ENCODE peak calls at places on chromosomes 4 and X, in ten cellular contexts. F is upper lobe of right lung; O is left ventricle myocardium inferior; D is lung; B is brain microvascular endothelial cell; S is PC-9; W is GM12878; L is body of pancreas; I is right lobe of liver; X is effector memory CD4-positive, alpha-beta T cell. Y is an unnamed sample.

GRCh38 chr4:164508836-164509235 is 245.1 kb upstream of the SMIM31 start:
- DNase-seq in F (no peak), O (no peak), D (no peak), B (no peak), S (no peak), W (no peak), L (no peak), I (no peak), X (no peak), Y (no peak)

GRCh38 chrX:41889317-41890025 is 33.9 kb downstream of the CASK start:
- DNase-seq in F (no peak), O (no peak), D (no peak), B (no peak), S (peak), W (no peak), L (no peak), I (no peak), X (no peak), Y (no peak)

GRCh38 chrX:74160816-74161215 is 143.2 kb upstream of the ZCCHC13 start:
- DNase-seq in F (no peak), O (no peak), D (no peak), B (no peak), S (no peak), W (no peak), L (no peak), I (no peak), X (no peak), Y (no peak)

GRCh38 chrX:3175659-3176438 is 134.6 kb downstream of the ARSF start:
- DNase-seq in F (no peak), O (no peak), D (no peak), B (no peak), S (no peak), W (no peak), L (no peak), I (no peak), X (no peak), Y (no peak)

GRCh38 chr4:105714071-105714521 is 5.5 kb downstream of the GSTCD start:
- DNase-seq in F (no peak), O (no peak), D (no peak), B (peak), S (no peak), W (no peak), L (no peak), I (no peak), X (no peak), Y (no peak)

GRCh38 chrX:20029728-20030127 is 38.9 kb upstream of the BCLAF3 start:
- DNase-seq in F (no peak), O (no peak), D (no peak), B (no peak), S (peak), W (peak), L (peak), I (peak), X (no peak), Y (no peak)

GRCh38 chr4:76546282-76547166 is 111.5 kb downstream of the SHROOM3 start:
- DNase-seq in F (no peak), O (no peak), D (no peak), B (peak), S (peak), W (no peak), L (peak), I (peak), X (no peak), Y (no peak)

GRCh38 chrX:102976290-102976689 is 39.2 kb downstream of the RAB40AL start:
- DNase-seq in F (no peak), O (no peak), D (no peak), B (no peak), S (no peak), W (no peak), L (no peak), I (no peak), X (no peak), Y (no peak)

GRCh38 chr4:184671101-184671500 is 21.6 kb downstream of the PRIMPOL start:
- DNase-seq in F (no peak), O (no peak), D (no peak), B (no peak), S (no peak), W (no peak), L (no peak), I (no peak), X (no peak), Y (no peak)

GRCh38 chr4:91502365-91502764 is 801.4 kb upstream of the GRID2 start:
- DNase-seq in F (no peak), O (no peak), D (no peak), B (no peak), S (no peak), W (no peak), L (no peak), I (no peak), X (no peak), Y (no peak)

GRCh38 chrX:48677456-48678030 is 6.1 kb upstream of the WAS start:
- DNase-seq in F (no peak), O (no peak), D (no peak), B (no peak), S (no peak), W (no peak), L (no peak), I (peak), X (no peak), Y (no peak)

GRCh38 chr4:123546661-123547060 is 150.1 kb downstream of the SPRY1 start:
- DNase-seq in F (no peak), O (no peak), D (no peak), B (no peak), S (no peak), W (no peak), L (peak), I (no peak), X (no peak), Y (no peak)

GRCh38 chr4:147136308-147136707 is 190.6 kb upstream of the TTC29 start:
- DNase-seq in F (no peak), O (peak), D (no peak), B (peak), S (no peak), W (no peak), L (no peak), I (no peak), X (no peak), Y (no peak)

GRCh38 chr4:126799471-126799870 is 833.3 kb upstream of the INTU start:
- DNase-seq in F (no peak), O (no peak), D (no peak), B (no peak), S (no peak), W (no peak), L (no peak), I (no peak), X (no peak), Y (no peak)

GRCh38 chr4:74608151-74608949 is 163.4 kb downstream of the AREG start:
- DNase-seq in F (no peak), O (no peak), D (no peak), B (no peak), S (no peak), W (no peak), L (peak), I (no peak), X (no peak), Y (no peak)

GRCh38 chr4:158169516-158169915 is 3.3 kb downstream of the GASK1B start:
- DNase-seq in F (no peak), O (no peak), D (no peak), B (no peak), S (no peak), W (no peak), L (no peak), I (no peak), X (no peak), Y (no peak)
- H3K27ac ChIP-seq in F (peak), O (peak), D (no peak), B (no peak), S (no peak), W (no peak), L (peak), I (peak), X (no peak), Y (no peak)

GRCh38 chrX:72712094-72712755 is 1.9 kb downstream of the PHKA1 start:
- DNase-seq in F (no peak), O (no peak), D (no peak), B (peak), S (no peak), W (no peak), L (no peak), I (no peak), X (no peak), Y (peak)
- H3K27ac ChIP-seq in F (no peak), O (peak), D (no peak), B (no peak), S (peak), W (no peak), L (no peak), I (no peak), X (no peak), Y (no peak)

GRCh38 chr4:7067523-7068278 is at the start of gene GRPEL1:
- DNase-seq in F (peak), O (peak), D (peak), B (peak), S (peak), W (peak), L (peak), I (peak), X (peak), Y (peak)

GRCh38 chr4:7070729-7071511 is 3.1 kb upstream of the GRPEL1 start:
- DNase-seq in F (peak), O (peak), D (peak), B (peak), S (peak), W (peak), L (peak), I (peak), X (peak), Y (peak)

GRCh38 chr4:7067147-7067522 is 729 bp downstream of the GRPEL1 start:
- DNase-seq in F (peak), O (no peak), D (peak), B (no peak), S (no peak), W (no peak), L (no peak), I (peak), X (peak), Y (no peak)

GRCh38 chr4:7068279-7068842 is 497 bp upstream of the GRPEL1 start:
- DNase-seq in F (no peak), O (no peak), D (no peak), B (no peak), S (no peak), W (no peak), L (no peak), I (peak), X (no peak), Y (peak)

GRCh38 chr4:7068883-7069282 is 1.0 kb upstream of the GRPEL1 start:
- DNase-seq in F (no peak), O (no peak), D (no peak), B (no peak), S (no peak), W (no peak), L (no peak), I (no peak), X (no peak), Y (no peak)
- H3K27ac ChIP-seq in F (peak), O (peak), D (peak), B (no peak), S (no peak), W (no peak), L (peak), I (peak), X (peak), Y (peak)

GRCh38 chr4:182694551-182694950 is 222.6 kb downstream of the DCTD start:
- DNase-seq in F (no peak), O (no peak), D (no peak), B (no peak), S (no peak), W (no peak), L (no peak), I (no peak), X (no peak), Y (no peak)

GRCh38 chr4:182695009-182695408 is 222.2 kb downstream of the DCTD start:
- DNase-seq in F (no peak), O (peak), D (no peak), B (no peak), S (no peak), W (no peak), L (no peak), I (no peak), X (no peak), Y (no peak)

GRCh38 chr4:182698212-182698611 is 219.0 kb downstream of the DCTD start:
- DNase-seq in F (no peak), O (no peak), D (no peak), B (no peak), S (no peak), W (no peak), L (no peak), I (no peak), X (no peak), Y (no peak)

GRCh38 chr4:182697094-182697493 is 220.1 kb downstream of the DCTD start:
- DNase-seq in F (no peak), O (no peak), D (no peak), B (no peak), S (no peak), W (no peak), L (no peak), I (no peak), X (no peak), Y (no peak)

GRCh38 chr4:182695842-182696241 is 221.3 kb downstream of the DCTD start:
- DNase-seq in F (no peak), O (no peak), D (no peak), B (no peak), S (no peak), W (no peak), L (no peak), I (no peak), X (no peak), Y (no peak)
- H3K27ac ChIP-seq in F (no peak), O (no peak), D (no peak), B (no peak), S (no peak), W (no peak), L (no peak), I (no peak), X (no peak), Y (no peak)

GRCh38 chr4:744212-744841 is 38.7 kb downstream of the PCGF3 start:
- DNase-seq in F (peak), O (no peak), D (no peak), B (no peak), S (no peak), W (no peak), L (no peak), I (no peak), X (no peak), Y (no peak)
- H3K27ac ChIP-seq in F (no peak), O (no peak), D (no peak), B (peak), S (no peak), W (no peak), L (no peak), I (no peak), X (no peak), Y (no peak)

GRCh38 chr4:15653430-15653829 is 1.7 kb downstream of the FBXL5 start:
- DNase-seq in F (no peak), O (no peak), D (no peak), B (no peak), S (no peak), W (no peak), L (no peak), I (no peak), X (no peak), Y (no peak)

GRCh38 chr4:15649914-15650545 is 5.1 kb downstream of the FBXL5 start:
- DNase-seq in F (no peak), O (no peak), D (peak), B (peak), S (peak), W (peak), L (peak), I (no peak), X (peak), Y (no peak)

GRCh38 chr4:15653864-15654391 is 1.2 kb downstream of the FBXL5 start:
- DNase-seq in F (no peak), O (no peak), D (no peak), B (peak), S (no peak), W (no peak), L (peak), I (no peak), X (no peak), Y (no peak)

GRCh38 chr4:15652191-15652590 is 3.0 kb downstream of the FBXL5 start:
- DNase-seq in F (no peak), O (no peak), D (no peak), B (no peak), S (no peak), W (no peak), L (no peak), I (no peak), X (no peak), Y (no peak)

GRCh38 chr4:15651682-15652081 is 3.5 kb downstream of the FBXL5 start:
- DNase-seq in F (no peak), O (no peak), D (no peak), B (no peak), S (no peak), W (no peak), L (no peak), I (no peak), X (no peak), Y (no peak)
- H3K27ac ChIP-seq in F (peak), O (peak), D (no peak), B (peak), S (no peak), W (peak), L (no peak), I (peak), X (no peak), Y (peak)

DNA sequence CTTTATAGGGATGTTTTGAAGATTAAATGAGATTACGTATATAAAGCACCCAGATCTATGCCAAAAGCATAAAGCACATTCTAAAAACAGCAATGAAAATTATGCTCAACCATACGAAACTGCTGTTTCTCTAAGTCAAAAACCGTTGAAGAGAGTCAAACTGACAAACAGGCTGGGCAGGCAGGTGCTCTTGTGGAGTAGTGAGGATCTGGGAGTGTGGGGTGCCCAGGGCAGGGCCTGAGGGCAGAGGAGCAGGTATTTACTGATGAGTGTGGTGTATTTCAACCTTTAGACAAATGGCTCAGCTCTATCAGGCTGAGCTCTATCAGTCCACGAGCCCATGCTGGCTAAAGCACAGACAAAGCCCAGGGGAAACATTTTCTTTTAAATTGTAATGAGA is 40.4 kb downstream of the RELL1 start:
- DNase-seq in F (no peak), O (no peak), D (no peak), B (no peak), S (no peak), W (no peak), L (no peak), I (no peak), X (no peak), Y (no peak)
- H3K27ac ChIP-seq in F (no peak), O (no peak), D (no peak), B (no peak), S (no peak), W (no peak), L (no peak), I (peak), X (no peak), Y (no peak)

GRCh38 chrX:109839694-109840358 is 106.8 kb upstream of the ACSL4 start:
- DNase-seq in F (peak), O (peak), D (no peak), B (peak), S (no peak), W (no peak), L (no peak), I (no peak), X (no peak), Y (no peak)

GRCh38 chrX:109841869-109842579 is 109.0 kb upstream of the ACSL4 start:
- DNase-seq in F (no peak), O (no peak), D (no peak), B (no peak), S (no peak), W (no peak), L (no peak), I (no peak), X (no peak), Y (no peak)

GRCh38 chrX:109841257-109841656 is 108.2 kb upstream of the ACSL4 start:
- DNase-seq in F (no peak), O (no peak), D (no peak), B (no peak), S (no peak), W (no peak), L (no peak), I (no peak), X (no peak), Y (no peak)

GRCh38 chrX:109842611-109843010 is 109.6 kb upstream of the ACSL4 start:
- DNase-seq in F (no peak), O (no peak), D (no peak), B (no peak), S (no peak), W (no peak), L (no peak), I (no peak), X (no peak), Y (no peak)

GRCh38 chrX:109840585-109840984 is 107.5 kb upstream of the ACSL4 start:
- DNase-seq in F (no peak), O (no peak), D (peak), B (peak), S (peak), W (no peak), L (no peak), I (no peak), X (no peak), Y (peak)
- H3K27ac ChIP-seq in F (no peak), O (peak), D (peak), B (peak), S (no peak), W (no peak), L (no peak), I (no peak), X (no peak), Y (no peak)

GRCh38 chr4:1766336-1767057 is 26.6 kb upstream of the FGFR3 start:
- DNase-seq in F (no peak), O (no peak), D (no peak), B (no peak), S (peak), W (no peak), L (peak), I (no peak), X (no peak), Y (no peak)
- H3K27ac ChIP-seq in F (peak), O (peak), D (peak), B (no peak), S (no peak), W (no peak), L (peak), I (no peak), X (no peak), Y (no peak)

DNA sequence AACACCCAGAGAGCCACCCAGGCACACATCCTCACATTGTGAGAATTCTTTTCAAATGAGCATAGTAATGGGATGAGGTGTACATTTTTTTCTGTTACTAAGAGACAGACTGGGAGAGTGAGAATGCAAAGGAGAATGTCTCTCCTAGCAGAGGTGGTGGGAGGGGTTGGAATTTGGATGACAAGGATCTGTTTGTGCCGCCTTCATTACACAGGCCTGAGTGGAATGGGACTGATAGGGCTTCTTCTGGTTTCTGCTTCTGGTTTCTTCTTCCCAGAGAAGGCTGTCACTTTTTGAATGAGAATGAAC is 55.3 kb downstream of the C4orf51 start:
- DNase-seq in F (no peak), O (no peak), D (peak), B (peak), S (peak), W (no peak), L (no peak), I (no peak), X (no peak), Y (no peak)
- H3K27ac ChIP-seq in F (peak), O (peak), D (peak), B (peak), S (peak), W (no peak), L (peak), I (no peak), X (no peak), Y (peak)

Y was measured in substantia nigra.